ENCODE peak calls at places on chromosome 9, in nine cellular contexts. P is cardiac muscle cell, U is lower lobe of right lung, X is left lung, I is PC-9, C is ovary, T is tibial nerve, Q is choroid plexus epithelial cell, G is mucosa of descending colon. H is an unnamed sample.

GRCh38 chr9:137312852-137313325 is 10.8 kb upstream of the NRARP start:
- DNase-seq in Q (no peak), C (no peak), G (peak), U (no peak), T (no peak), I (no peak), P (no peak), X (no peak), H (no peak)

GRCh38 chr9:15246688-15247087 is 60.3 kb downstream of the TTC39B start:
- DNase-seq in I (peak), G (no peak), T (no peak), U (no peak), P (no peak), C (no peak), X (no peak), Q (peak), H (no peak)

GRCh38 chr9:83582026-83582425 is 40.9 kb upstream of the IDNK start:
- DNase-seq in P (no peak), X (no peak), I (peak), T (peak), U (no peak), G (no peak), C (no peak), Q (peak), H (no peak)

GRCh38 chr9:83027153-83027867 is 35.6 kb downstream of the RASEF start:
- DNase-seq in P (no peak), G (no peak), C (no peak), T (no peak), X (no peak), I (peak), U (no peak), Q (peak), H (no peak)

GRCh38 chr9:110638381-110638954 is 30.1 kb upstream of the MUSK start:
- DNase-seq in I (peak), G (no peak), P (peak), U (no peak), T (no peak), X (no peak), Q (peak), C (no peak), H (no peak)

GRCh38 chr9:89455356-89455824 is 42.5 kb downstream of the SEMA4D start:
- DNase-seq in X (no peak), C (no peak), G (peak), T (no peak), Q (no peak), U (no peak), I (no peak), P (no peak), H (no peak)

GRCh38 chr9:91758491-91758981 is 191.5 kb downstream of the ROR2 start:
- DNase-seq in Q (peak), G (no peak), T (no peak), X (no peak), I (no peak), C (no peak), U (no peak), P (peak), H (no peak)

GRCh38 chr9:21965401-21965951 is 28.7 kb downstream of the CDKN2A start:
- DNase-seq in G (peak), Q (peak), C (no peak), X (peak), T (no peak), I (no peak), U (no peak), P (peak), H (no peak)

GRCh38 chr9:23821400-23822181 is 4.4 kb downstream of the ELAVL2 start:
- DNase-seq in I (no peak), T (no peak), C (no peak), P (peak), Q (no peak), U (no peak), G (peak), X (peak), H (no peak)

GRCh38 chr9:2489838-2490314 is 131.7 kb upstream of the VLDLR start:
- DNase-seq in T (no peak), Q (peak), G (no peak), I (no peak), C (peak), X (no peak), P (no peak), U (no peak), H (no peak)

GRCh38 chr9:104843644-104844226 is 79.8 kb downstream of the NIPSNAP3B start:
- DNase-seq in G (no peak), T (no peak), I (no peak), P (no peak), Q (no peak), X (no peak), C (no peak), U (no peak), H (no peak)

GRCh38 chr9:137302176-137303030 is at the start of gene NRARP:
- DNase-seq in C (peak), X (peak), I (peak), U (peak), G (peak), P (peak), T (peak), Q (peak), H (peak)

GRCh38 chr9:117714282-117714681 is 10.1 kb downstream of the TLR4 start:
- DNase-seq in C (no peak), X (no peak), P (no peak), U (no peak), T (no peak), I (no peak), G (no peak), Q (no peak), H (no peak)

GRCh38 chr9:92988215-92988731 is 41.0 kb downstream of the FGD3 start:
- DNase-seq in T (no peak), I (peak), C (no peak), X (no peak), G (no peak), P (no peak), Q (no peak), U (no peak), H (no peak)

GRCh38 chr9:21030389-21031035 is 928 bp downstream of the HACD4 start:
- DNase-seq in T (no peak), G (no peak), U (no peak), P (no peak), C (no peak), X (no peak), I (peak), Q (peak), H (no peak)

GRCh38 chr9:83570359-83570758 is 32.2 kb upstream of the FRMD3 start:
- DNase-seq in T (peak), I (peak), U (no peak), X (no peak), C (no peak), P (no peak), Q (peak), G (no peak), H (no peak)

GRCh38 chr9:102069969-102070368 is 331.5 kb upstream of the GRIN3A start:
- DNase-seq in P (no peak), X (no peak), U (no peak), T (no peak), I (no peak), C (no peak), Q (peak), G (no peak), H (no peak)

GRCh38 chr9:4425358-4426045 is 64.8 kb upstream of the SLC1A1 start:
- DNase-seq in C (no peak), Q (peak), U (no peak), I (peak), G (no peak), T (no peak), P (no peak), X (no peak), H (peak)

GRCh38 chr9:16656432-16657169 is 213.9 kb downstream of the BNC2 start:
- DNase-seq in T (no peak), G (no peak), Q (no peak), I (no peak), P (no peak), U (no peak), C (no peak), X (no peak), H (no peak)

GRCh38 chr9:136784997-136785361 is 6.2 kb upstream of the TMEM141 start:
- DNase-seq in T (no peak), X (no peak), Q (no peak), G (no peak), U (no peak), P (peak), I (no peak), C (no peak), H (no peak)

GRCh38 chr9:4973902-4974301 is 11.2 kb upstream of the JAK2 start:
- DNase-seq in U (no peak), C (no peak), T (no peak), G (no peak), X (no peak), P (no peak), I (no peak), Q (peak), H (no peak)

GRCh38 chr9:12933957-12934356 is 159.1 kb downstream of the LURAP1L start:
- DNase-seq in U (no peak), G (no peak), Q (no peak), X (no peak), P (no peak), I (peak), C (no peak), T (no peak), H (no peak)

GRCh38 chr9:82721596-82721995 is 341.3 kb downstream of the RASEF start:
- DNase-seq in C (no peak), U (no peak), X (no peak), G (no peak), T (no peak), P (no peak), I (no peak), Q (peak), H (no peak)

GRCh38 chr9:20331095-20331685 is 291.1 kb downstream of the MLLT3 start:
- DNase-seq in G (no peak), X (no peak), T (no peak), Q (no peak), I (no peak), U (no peak), C (no peak), P (no peak), H (no peak)

GRCh38 chr9:76616780-76617179 is 147.5 kb upstream of the PCA3 start:
- DNase-seq in Q (no peak), C (no peak), U (no peak), T (no peak), X (no peak), G (no peak), I (no peak), P (no peak), H (no peak)

GRCh38 chr9:136487672-136488071 is 4.8 kb upstream of the SEC16A start:
- DNase-seq in I (no peak), Q (no peak), C (no peak), G (no peak), U (no peak), T (no peak), P (no peak), X (peak), H (no peak)

GRCh38 chr9:976805-977360 is 428 bp downstream of the DMRT3 start:
- DNase-seq in T (no peak), X (no peak), Q (no peak), I (no peak), C (no peak), U (no peak), P (no peak), G (no peak), H (no peak)

GRCh38 chr9:108668191-108668940 is 187.4 kb downstream of the ACTL7B start:
- DNase-seq in I (no peak), P (no peak), G (no peak), X (no peak), Q (no peak), C (no peak), T (no peak), U (no peak), H (no peak)

GRCh38 chr9:86600977-86601376 is 246.8 kb upstream of the TUT7 start:
- DNase-seq in I (no peak), C (no peak), Q (no peak), T (no peak), G (no peak), U (no peak), P (no peak), X (no peak), H (no peak)

GRCh38 chr9:118222375-118222774 is 518.2 kb downstream of the TLR4 start:
- DNase-seq in T (no peak), Q (no peak), X (no peak), C (no peak), U (no peak), I (no peak), P (peak), G (no peak), H (no peak)

GRCh38 chr9:83538172-83538889 is at the start of gene FRMD3:
- DNase-seq in T (peak), X (peak), P (peak), U (peak), Q (peak), I (peak), G (peak), C (peak), H (peak)

GRCh38 chr9:1979815-1980367 is 35.3 kb upstream of the SMARCA2 start:
- DNase-seq in T (peak), U (peak), G (no peak), P (no peak), X (no peak), I (no peak), Q (peak), C (peak), H (no peak)

GRCh38 chr9:86075132-86075807 is 24.1 kb downstream of the GOLM1 start:
- DNase-seq in P (no peak), T (no peak), G (no peak), Q (peak), X (no peak), I (no peak), C (no peak), U (no peak), H (no peak)

GRCh38 chr9:106482733-106483132 is 380.2 kb upstream of the ZNF462 start:
- DNase-seq in Q (no peak), T (no peak), U (no peak), G (no peak), P (no peak), I (no peak), C (no peak), X (no peak), H (no peak)

DNA sequence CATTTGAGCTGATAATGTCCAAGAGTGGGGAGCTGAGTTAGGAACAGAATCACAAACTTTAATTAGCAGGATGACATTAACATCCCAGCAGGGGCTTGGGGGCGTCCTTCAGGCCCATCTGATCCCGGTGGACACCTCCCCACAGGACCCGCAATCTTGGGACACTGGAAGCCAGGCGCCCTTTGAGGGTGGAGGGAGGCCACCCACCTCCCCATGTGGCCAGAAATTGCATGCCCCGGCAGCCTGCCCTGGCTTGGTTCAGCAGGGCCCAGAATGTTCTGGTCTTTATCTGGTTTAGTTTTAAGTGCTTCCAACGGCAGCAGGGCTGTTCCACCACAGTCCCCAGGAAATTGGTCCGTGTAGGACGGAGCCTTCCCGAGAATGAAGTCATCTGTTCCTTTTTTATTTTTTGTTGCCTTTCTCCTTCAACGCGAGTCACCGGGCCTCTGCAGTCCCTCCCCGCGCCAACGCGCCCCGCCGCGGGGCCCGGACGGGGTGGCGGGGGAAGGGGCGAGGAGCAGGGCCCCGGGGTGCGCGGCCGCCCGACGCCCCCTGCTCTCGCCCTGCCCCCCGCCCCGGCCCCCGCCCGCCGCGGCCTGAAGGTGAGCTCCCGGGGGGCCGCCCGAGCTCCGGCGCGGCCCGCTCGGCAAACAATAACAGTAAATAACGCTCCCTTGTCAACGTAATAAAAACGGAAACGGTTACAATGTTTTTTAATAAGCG is 207.9 kb downstream of the C9orf50 start:
- DNase-seq in X (peak), U (peak), Q (peak), T (peak), C (peak), G (no peak), I (peak), P (peak), H (peak)
- TF ChIP-seq CTCF in X (peak), U (no peak), Q (peak), T (no peak), C (no peak), G (no peak), I (no peak), P (no peak), H (no peak)

DNA sequence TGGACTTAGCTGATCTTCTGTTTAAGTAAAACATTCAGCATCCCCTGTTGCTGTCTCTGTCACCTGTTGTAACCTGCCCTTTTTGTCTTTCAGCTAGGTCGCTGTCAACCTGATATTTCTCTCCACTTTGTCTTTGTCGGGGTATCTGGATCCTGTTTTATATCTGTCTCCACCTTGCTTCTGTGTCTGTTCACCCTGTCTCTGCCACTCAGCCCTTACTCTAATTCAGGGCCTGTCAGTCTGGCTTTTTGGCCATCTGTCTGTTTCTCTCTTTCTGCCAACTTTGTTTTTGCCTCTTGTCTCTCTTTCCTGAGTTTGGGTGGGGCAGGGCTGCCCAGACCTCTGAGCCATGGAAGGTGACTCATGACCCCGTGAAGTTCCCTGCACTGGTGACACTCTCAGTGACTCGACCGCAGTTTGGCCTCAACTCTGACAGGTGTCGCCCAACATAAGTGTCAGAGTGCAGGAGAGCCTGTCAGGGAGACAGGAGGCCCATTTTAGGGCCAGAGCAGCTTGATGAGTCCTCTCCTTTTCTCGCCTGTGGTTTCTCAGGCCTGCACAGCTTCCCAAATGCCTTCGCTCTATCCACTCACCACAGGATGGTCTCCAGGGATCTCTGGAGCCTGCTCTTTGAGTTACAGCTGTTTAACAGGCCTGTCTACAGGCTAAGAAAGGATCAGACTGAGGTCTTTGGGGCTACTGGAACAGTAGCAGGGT is 864 bp downstream of the ZBTB43 start:
- DNase-seq in I (peak), C (no peak), G (peak), P (peak), T (no peak), X (peak), Q (peak), U (peak), H (no peak)
- H3K4me3 ChIP-seq in I (peak), C (peak), G (peak), P (peak), T (peak), X (peak), Q (peak), U (peak), H (peak)

GRCh38 chr9:132241840-132242620 is 80.2 kb downstream of the NTNG2 start:
- DNase-seq in I (no peak), X (peak), P (no peak), Q (peak), T (no peak), C (peak), U (peak), G (peak), H (no peak)
- TF ChIP-seq CTCF in I (no peak), X (no peak), P (no peak), Q (no peak), T (no peak), C (no peak), U (no peak), G (no peak), H (no peak)

GRCh38 chr9:96026655-96027213 is 151.2 kb downstream of the ERCC6L2 start:
- DNase-seq in X (no peak), U (no peak), C (no peak), I (no peak), G (no peak), T (no peak), P (no peak), Q (no peak), H (no peak)
- H3K4me3 ChIP-seq in X (no peak), U (no peak), C (no peak), I (no peak), G (no peak), T (peak), P (no peak), Q (no peak), H (no peak)

DNA sequence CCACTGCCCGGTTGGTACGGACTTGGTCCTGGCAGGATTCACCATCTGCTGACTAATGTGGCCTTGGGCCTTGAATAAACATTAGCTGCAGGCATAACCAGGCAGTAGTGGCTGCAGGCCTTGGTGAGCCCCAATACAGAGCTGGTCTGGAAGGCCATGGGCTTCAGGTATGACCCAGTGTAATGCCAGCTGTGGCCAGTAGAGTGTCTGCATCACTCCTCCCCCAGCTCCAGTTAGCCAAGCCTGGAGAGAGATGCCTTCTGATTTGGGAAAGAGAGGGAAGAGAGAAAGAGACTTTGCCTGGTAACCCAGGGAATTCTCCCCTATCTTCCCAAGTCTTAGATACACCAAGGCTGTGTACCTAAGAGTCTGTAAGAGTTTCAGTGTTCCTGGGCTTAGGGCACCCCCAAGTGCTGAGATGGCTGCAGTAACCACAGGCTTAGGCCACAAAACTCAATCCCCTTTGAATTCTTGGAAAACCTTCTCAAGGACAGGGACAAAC is 5.6 kb upstream of the C5 start:
- DNase-seq in G (no peak), T (no peak), U (no peak), P (no peak), I (no peak), Q (peak), X (no peak), C (no peak), H (no peak)
- TF ChIP-seq CTCF in G (no peak), T (no peak), U (peak), P (peak), I (peak), Q (peak), X (peak), C (no peak), H (no peak)

GRCh38 chr9:112378441-112379176 is 1.3 kb upstream of the HSDL2 start:
- DNase-seq in I (peak), C (no peak), P (peak), X (peak), G (peak), Q (no peak), T (no peak), U (peak), H (no peak)

GRCh38 chr9:112379177-112380101 is 469 bp upstream of the HSDL2 start:
- DNase-seq in X (peak), U (peak), P (peak), T (peak), G (peak), Q (peak), I (peak), C (peak), H (peak)

GRCh38 chr9:112375361-112375760 is 4.5 kb upstream of the HSDL2 start:
- DNase-seq in C (no peak), I (no peak), G (no peak), U (no peak), Q (no peak), P (no peak), T (no peak), X (no peak), H (no peak)

GRCh38 chr9:112377684-112378344 is 2.1 kb upstream of the HSDL2 start:
- DNase-seq in T (no peak), C (no peak), I (no peak), G (no peak), X (no peak), P (no peak), U (no peak), Q (no peak), H (no peak)

DNA sequence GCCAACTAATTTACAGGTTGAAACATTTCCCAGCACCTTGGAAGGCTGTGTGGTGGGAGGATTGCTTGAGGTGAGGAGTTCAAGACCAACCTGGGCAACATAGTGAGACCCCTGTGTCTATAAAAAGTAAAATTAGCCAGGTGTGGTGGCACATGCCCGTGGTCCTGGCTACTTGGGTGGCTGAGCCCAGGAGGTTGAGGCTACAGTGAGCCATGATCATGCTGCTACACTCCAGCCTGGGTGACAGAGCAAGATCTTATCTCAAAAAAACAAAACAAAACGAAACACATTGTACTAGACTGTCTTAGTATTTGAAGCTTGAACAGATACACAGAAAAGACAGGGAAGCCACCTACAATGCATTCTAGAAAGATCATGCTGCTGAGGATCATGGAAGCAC is 2.8 kb upstream of the HSDL2 start:
- DNase-seq in P (no peak), C (no peak), Q (no peak), G (no peak), I (no peak), T (no peak), U (no peak), X (no peak), H (no peak)
- H3K4me3 ChIP-seq in P (no peak), C (no peak), Q (no peak), G (no peak), I (peak), T (no peak), U (no peak), X (no peak), H (no peak)

H was measured in lower leg skin.